ENCODE peak calls at places on chromosomes 2 and 18, in ten cellular contexts. One of them, this sample, is unnamed.

GRCh38 chr2:162480067-162480466 is 136.1 kb downstream of the GCA start:
- DNase-seq in neural crest cell: no peak
- DNase-seq in GM10248: no peak
- DNase-seq in AG20443: no peak
- DNase-seq in endothelial cell of umbilical vein: no peak
- DNase-seq in H7: no peak
- DNase-seq in iPS DF 19.7: no peak
- DNase-seq in EH: no peak
- DNase-seq in activated CD8-positive, alpha-beta memory T cell treated with anti-CD3 and anti-CD28 coated beads for 24 hours: no peak
- DNase-seq in lung: no peak
- DNase-seq in this sample: no peak

GRCh38 chr2:164617466-164617865 is 3.8 kb downstream of the GRB14 start:
- DNase-seq in neural crest cell: no peak
- DNase-seq in iPS DF 19.7: no peak
- DNase-seq in lung: no peak
- DNase-seq in H7: no peak
- DNase-seq in EH: peak
- DNase-seq in activated CD8-positive, alpha-beta memory T cell treated with anti-CD3 and anti-CD28 coated beads for 24 hours: no peak
- DNase-seq in endothelial cell of umbilical vein: peak
- DNase-seq in GM10248: no peak
- DNase-seq in AG20443: peak
- DNase-seq in this sample: no peak

GRCh38 chr2:10720306-10720705 is 1.1 kb upstream of the ATP6V1C2 start:
- DNase-seq in lung: no peak
- DNase-seq in neural crest cell: no peak
- DNase-seq in GM10248: no peak
- DNase-seq in EH: no peak
- DNase-seq in endothelial cell of umbilical vein: no peak
- DNase-seq in activated CD8-positive, alpha-beta memory T cell treated with anti-CD3 and anti-CD28 coated beads for 24 hours: no peak
- DNase-seq in H7: no peak
- DNase-seq in AG20443: no peak
- DNase-seq in iPS DF 19.7: no peak
- DNase-seq in this sample: no peak

GRCh38 chr2:239467956-239468490 is 67.2 kb upstream of the HDAC4 start:
- DNase-seq in EH: no peak
- DNase-seq in iPS DF 19.7: no peak
- DNase-seq in lung: no peak
- DNase-seq in GM10248: no peak
- DNase-seq in H7: no peak
- DNase-seq in activated CD8-positive, alpha-beta memory T cell treated with anti-CD3 and anti-CD28 coated beads for 24 hours: no peak
- DNase-seq in AG20443: no peak
- DNase-seq in endothelial cell of umbilical vein: no peak
- DNase-seq in neural crest cell: no peak
- DNase-seq in this sample: no peak

GRCh38 chr2:19137433-19137832 is 221.0 kb downstream of the OSR1 start:
- DNase-seq in lung: no peak
- DNase-seq in H7: peak
- DNase-seq in EH: no peak
- DNase-seq in neural crest cell: no peak
- DNase-seq in iPS DF 19.7: no peak
- DNase-seq in endothelial cell of umbilical vein: no peak
- DNase-seq in activated CD8-positive, alpha-beta memory T cell treated with anti-CD3 and anti-CD28 coated beads for 24 hours: no peak
- DNase-seq in AG20443: no peak
- DNase-seq in GM10248: no peak
- DNase-seq in this sample: no peak

GRCh38 chr2:67451086-67451832 is 54.1 kb downstream of the ETAA1 start:
- DNase-seq in lung: no peak
- DNase-seq in activated CD8-positive, alpha-beta memory T cell treated with anti-CD3 and anti-CD28 coated beads for 24 hours: no peak
- DNase-seq in neural crest cell: no peak
- DNase-seq in EH: peak
- DNase-seq in H7: no peak
- DNase-seq in GM10248: no peak
- DNase-seq in AG20443: peak
- DNase-seq in endothelial cell of umbilical vein: peak
- DNase-seq in iPS DF 19.7: no peak
- DNase-seq in this sample: peak

GRCh38 chr18:77157312-77157711 is 24.7 kb upstream of the MBP start:
- DNase-seq in AG20443: no peak
- DNase-seq in endothelial cell of umbilical vein: no peak
- DNase-seq in activated CD8-positive, alpha-beta memory T cell treated with anti-CD3 and anti-CD28 coated beads for 24 hours: no peak
- DNase-seq in neural crest cell: no peak
- DNase-seq in EH: no peak
- DNase-seq in iPS DF 19.7: no peak
- DNase-seq in H7: no peak
- DNase-seq in GM10248: no peak
- DNase-seq in lung: no peak
- DNase-seq in this sample: no peak

GRCh38 chr2:3785890-3786273 is 82.5 kb downstream of the DCDC2C start:
- DNase-seq in iPS DF 19.7: no peak
- DNase-seq in endothelial cell of umbilical vein: no peak
- DNase-seq in lung: no peak
- DNase-seq in H7: no peak
- DNase-seq in activated CD8-positive, alpha-beta memory T cell treated with anti-CD3 and anti-CD28 coated beads for 24 hours: no peak
- DNase-seq in AG20443: no peak
- DNase-seq in EH: no peak
- DNase-seq in neural crest cell: no peak
- DNase-seq in GM10248: no peak
- DNase-seq in this sample: no peak

GRCh38 chr2:48693645-48694044 is 61.9 kb downstream of the LHCGR start:
- DNase-seq in H7: no peak
- DNase-seq in endothelial cell of umbilical vein: no peak
- DNase-seq in iPS DF 19.7: no peak
- DNase-seq in EH: no peak
- DNase-seq in GM10248: no peak
- DNase-seq in activated CD8-positive, alpha-beta memory T cell treated with anti-CD3 and anti-CD28 coated beads for 24 hours: no peak
- DNase-seq in lung: no peak
- DNase-seq in neural crest cell: no peak
- DNase-seq in AG20443: no peak
- DNase-seq in this sample: no peak

GRCh38 chr2:180722551-180723239 is 257.7 kb upstream of the UBE2E3 start:
- DNase-seq in H7: no peak
- DNase-seq in GM10248: no peak
- DNase-seq in activated CD8-positive, alpha-beta memory T cell treated with anti-CD3 and anti-CD28 coated beads for 24 hours: no peak
- DNase-seq in endothelial cell of umbilical vein: no peak
- DNase-seq in iPS DF 19.7: no peak
- DNase-seq in lung: no peak
- DNase-seq in EH: peak
- DNase-seq in neural crest cell: no peak
- DNase-seq in AG20443: peak
- DNase-seq in this sample: no peak

GRCh38 chr2:36569267-36569860 is 28.6 kb downstream of the FEZ2 start:
- DNase-seq in GM10248: no peak
- DNase-seq in lung: no peak
- DNase-seq in endothelial cell of umbilical vein: peak
- DNase-seq in EH: peak
- DNase-seq in H7: peak
- DNase-seq in neural crest cell: no peak
- DNase-seq in AG20443: no peak
- DNase-seq in iPS DF 19.7: no peak
- DNase-seq in activated CD8-positive, alpha-beta memory T cell treated with anti-CD3 and anti-CD28 coated beads for 24 hours: no peak
- DNase-seq in this sample: no peak

GRCh38 chr18:60163622-60164021 is 209.0 kb downstream of the MC4R start:
- DNase-seq in H7: no peak
- DNase-seq in neural crest cell: no peak
- DNase-seq in AG20443: no peak
- DNase-seq in lung: no peak
- DNase-seq in GM10248: no peak
- DNase-seq in activated CD8-positive, alpha-beta memory T cell treated with anti-CD3 and anti-CD28 coated beads for 24 hours: no peak
- DNase-seq in endothelial cell of umbilical vein: no peak
- DNase-seq in EH: no peak
- DNase-seq in iPS DF 19.7: no peak
- DNase-seq in this sample: no peak

GRCh38 chr2:100882645-100883613 is 63.0 kb downstream of the NPAS2 start:
- DNase-seq in H7: no peak
- DNase-seq in neural crest cell: no peak
- DNase-seq in iPS DF 19.7: no peak
- DNase-seq in activated CD8-positive, alpha-beta memory T cell treated with anti-CD3 and anti-CD28 coated beads for 24 hours: no peak
- DNase-seq in lung: no peak
- DNase-seq in EH: peak
- DNase-seq in GM10248: no peak
- DNase-seq in AG20443: no peak
- DNase-seq in endothelial cell of umbilical vein: no peak
- DNase-seq in this sample: peak

This sample was measured in thyroid gland.